ENCODE peak calls at places on chromosomes 12 and 14, in six cellular contexts. One of them, this sample, is unnamed.

GRCh38 chr12:64404470-64405446 is 566 bp downstream of the XPOT start:
- DNase-seq in GM23248: peak
- DNase-seq in GM12878: no peak
- DNase-seq in IMR-90: peak
- DNase-seq in neural progenitor cell: no peak
- DNase-seq in OCI-LY7: peak
- DNase-seq in this sample: peak

GRCh38 chr12:131720921-131721320 is 10.0 kb downstream of the SFSWAP start:
- DNase-seq in GM23248: peak
- DNase-seq in GM12878: no peak
- DNase-seq in IMR-90: no peak
- DNase-seq in neural progenitor cell: no peak
- DNase-seq in OCI-LY7: no peak
- DNase-seq in this sample: no peak

GRCh38 chr12:89707992-89708792 is 446 bp downstream of the ATP2B1 start:
- DNase-seq in GM23248: peak
- DNase-seq in GM12878: no peak
- DNase-seq in IMR-90: peak
- DNase-seq in neural progenitor cell: peak
- DNase-seq in OCI-LY7: peak
- DNase-seq in this sample: peak

GRCh38 chr14:76784881-76785280 is 23.6 kb downstream of the VASH1 start:
- DNase-seq in GM23248: peak
- DNase-seq in GM12878: no peak
- DNase-seq in IMR-90: peak
- DNase-seq in neural progenitor cell: peak
- DNase-seq in OCI-LY7: peak
- DNase-seq in this sample: peak

GRCh38 chr12:105400227-105400626 is 69.7 kb downstream of the C12orf75 start:
- DNase-seq in GM23248: no peak
- DNase-seq in GM12878: no peak
- DNase-seq in IMR-90: no peak
- DNase-seq in neural progenitor cell: no peak
- DNase-seq in OCI-LY7: no peak
- DNase-seq in this sample: no peak

GRCh38 chr12:122064034-122064777 is 14.3 kb upstream of the MLXIP start:
- DNase-seq in GM23248: peak
- DNase-seq in GM12878: peak
- DNase-seq in IMR-90: peak
- DNase-seq in neural progenitor cell: peak
- DNase-seq in OCI-LY7: peak
- DNase-seq in this sample: peak

GRCh38 chr14:100393906-100394732 is 71.0 kb downstream of the SLC25A47 start:
- DNase-seq in GM23248: no peak
- DNase-seq in GM12878: no peak
- DNase-seq in IMR-90: no peak
- DNase-seq in neural progenitor cell: no peak
- DNase-seq in OCI-LY7: no peak
- DNase-seq in this sample: no peak

GRCh38 chr14:92122351-92122677 is 545 bp downstream of the CPSF2 start:
- DNase-seq in GM23248: peak
- DNase-seq in GM12878: no peak
- DNase-seq in IMR-90: peak
- DNase-seq in neural progenitor cell: peak
- DNase-seq in OCI-LY7: peak
- DNase-seq in this sample: peak

GRCh38 chr14:52840916-52841315 is 49.5 kb upstream of the GNPNAT1 start:
- DNase-seq in GM23248: peak
- DNase-seq in GM12878: no peak
- DNase-seq in IMR-90: peak
- DNase-seq in neural progenitor cell: no peak
- DNase-seq in OCI-LY7: no peak
- DNase-seq in this sample: no peak

GRCh38 chr12:118430516-118430915 is 54.2 kb downstream of the SUDS3 start:
- DNase-seq in GM23248: peak
- DNase-seq in GM12878: no peak
- DNase-seq in IMR-90: no peak
- DNase-seq in neural progenitor cell: no peak
- DNase-seq in OCI-LY7: no peak
- DNase-seq in this sample: no peak

GRCh38 chr14:26597136-26598080 is at the start of gene NOVA1:
- DNase-seq in GM23248: peak
- DNase-seq in GM12878: no peak
- DNase-seq in IMR-90: no peak
- DNase-seq in neural progenitor cell: peak
- DNase-seq in OCI-LY7: no peak
- DNase-seq in this sample: no peak

GRCh38 chr12:12018454-12018853 is 52.3 kb upstream of the BCL2L14 start:
- DNase-seq in GM23248: peak
- DNase-seq in GM12878: no peak
- DNase-seq in IMR-90: peak
- DNase-seq in neural progenitor cell: no peak
- DNase-seq in OCI-LY7: no peak
- DNase-seq in this sample: no peak

GRCh38 chr12:92863255-92863654 is 65.8 kb downstream of the EEA1 start:
- DNase-seq in GM23248: no peak
- DNase-seq in GM12878: no peak
- DNase-seq in IMR-90: no peak
- DNase-seq in neural progenitor cell: no peak
- DNase-seq in OCI-LY7: peak
- DNase-seq in this sample: no peak

GRCh38 chr12:104490850-104491249 is 34.1 kb downstream of the CHST11 start:
- DNase-seq in GM23248: no peak
- DNase-seq in GM12878: no peak
- DNase-seq in IMR-90: no peak
- DNase-seq in neural progenitor cell: no peak
- DNase-seq in OCI-LY7: peak
- DNase-seq in this sample: no peak

GRCh38 chr12:5438671-5439200 is 6.8 kb downstream of the NTF3 start:
- DNase-seq in GM23248: peak
- DNase-seq in GM12878: no peak
- DNase-seq in IMR-90: no peak
- DNase-seq in neural progenitor cell: no peak
- DNase-seq in OCI-LY7: no peak
- DNase-seq in this sample: no peak

GRCh38 chr14:100965296-100965695 is 61.8 kb upstream of the RTL1 start:
- DNase-seq in GM23248: no peak
- DNase-seq in GM12878: no peak
- DNase-seq in IMR-90: no peak
- DNase-seq in neural progenitor cell: no peak
- DNase-seq in OCI-LY7: no peak
- DNase-seq in this sample: no peak

GRCh38 chr12:4148418-4149056 is 125.0 kb upstream of the CCND2 start:
- DNase-seq in GM23248: no peak
- DNase-seq in GM12878: peak
- DNase-seq in IMR-90: no peak
- DNase-seq in neural progenitor cell: no peak
- DNase-seq in OCI-LY7: peak
- DNase-seq in this sample: peak

GRCh38 chr14:76792422-76792821 is 20.3 kb downstream of the ANGEL1 start:
- DNase-seq in GM23248: no peak
- DNase-seq in GM12878: no peak
- DNase-seq in IMR-90: no peak
- DNase-seq in neural progenitor cell: no peak
- DNase-seq in OCI-LY7: no peak
- DNase-seq in this sample: no peak

GRCh38 chr12:104704224-104704623 is 247.5 kb downstream of the CHST11 start:
- DNase-seq in GM23248: no peak
- DNase-seq in GM12878: no peak
- DNase-seq in IMR-90: no peak
- DNase-seq in neural progenitor cell: no peak
- DNase-seq in OCI-LY7: no peak
- DNase-seq in this sample: no peak

GRCh38 chr12:67460388-67460787 is 188.2 kb upstream of the DYRK2 start:
- DNase-seq in GM23248: no peak
- DNase-seq in GM12878: no peak
- DNase-seq in IMR-90: no peak
- DNase-seq in neural progenitor cell: no peak
- DNase-seq in OCI-LY7: no peak
- DNase-seq in this sample: no peak

GRCh38 chr12:630656-631632 is 32.3 kb downstream of the NINJ2 start:
- DNase-seq in GM23248: no peak
- DNase-seq in GM12878: no peak
- DNase-seq in IMR-90: no peak
- DNase-seq in neural progenitor cell: peak
- DNase-seq in OCI-LY7: no peak
- DNase-seq in this sample: peak

GRCh38 chr12:12443482-12443881 is 86.6 kb downstream of the BORCS5 start:
- DNase-seq in GM23248: no peak
- DNase-seq in GM12878: no peak
- DNase-seq in IMR-90: no peak
- DNase-seq in neural progenitor cell: no peak
- DNase-seq in OCI-LY7: no peak
- DNase-seq in this sample: no peak

GRCh38 chr12:23887055-23887835 is 62.2 kb downstream of the SOX5 start:
- DNase-seq in GM23248: no peak
- DNase-seq in GM12878: no peak
- DNase-seq in IMR-90: no peak
- DNase-seq in neural progenitor cell: no peak
- DNase-seq in OCI-LY7: no peak
- DNase-seq in this sample: no peak

GRCh38 chr14:72608391-72609204 is 285.3 kb downstream of the DPF3 start:
- DNase-seq in GM23248: peak
- DNase-seq in GM12878: no peak
- DNase-seq in IMR-90: peak
- DNase-seq in neural progenitor cell: no peak
- DNase-seq in OCI-LY7: no peak
- DNase-seq in this sample: no peak

DNA sequence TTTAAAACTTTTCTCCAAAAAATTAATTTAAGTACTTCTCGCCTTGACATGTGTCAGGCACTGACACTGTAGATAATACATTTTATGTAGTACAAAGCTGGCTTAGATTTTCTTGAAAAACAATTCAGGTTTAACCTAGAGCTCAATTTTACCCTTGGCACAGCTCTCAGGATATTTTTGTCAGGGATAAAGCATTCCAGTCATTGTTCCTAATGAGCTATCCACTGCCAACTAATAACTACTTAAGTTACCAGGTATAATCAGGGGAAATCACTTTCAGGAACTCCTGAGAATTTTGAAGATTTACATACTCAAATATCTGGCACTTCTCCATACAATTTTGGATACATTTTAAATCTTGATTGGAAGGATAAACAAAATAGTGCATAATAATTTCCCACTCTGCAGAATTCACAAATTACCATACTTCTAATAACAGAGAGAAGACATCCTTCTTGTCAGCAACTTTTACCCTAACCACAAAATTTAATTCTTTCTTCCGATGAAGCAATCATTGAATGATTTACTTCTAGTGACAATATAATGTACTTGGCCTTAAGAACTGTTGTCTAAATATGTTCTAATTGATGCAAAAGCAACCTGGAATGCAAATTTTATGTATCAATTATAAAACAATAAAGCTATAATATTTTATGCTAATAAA is 4.8 kb downstream of the RASSF9 start:
- DNase-seq in GM23248: no peak
- DNase-seq in GM12878: no peak
- DNase-seq in IMR-90: no peak
- DNase-seq in neural progenitor cell: no peak
- DNase-seq in OCI-LY7: no peak
- DNase-seq in this sample: no peak
- H3K4me2 ChIP-seq in GM23248: peak
- H3K4me2 ChIP-seq in GM12878: no peak
- H3K4me2 ChIP-seq in IMR-90: no peak
- H3K4me2 ChIP-seq in neural progenitor cell: no peak
- H3K4me2 ChIP-seq in OCI-LY7: no peak
- H3K4me2 ChIP-seq in this sample: no peak

GRCh38 chr12:6817056-6817455 is 4.6 kb upstream of the GPR162 start:
- DNase-seq in GM23248: no peak
- DNase-seq in GM12878: no peak
- DNase-seq in IMR-90: no peak
- DNase-seq in neural progenitor cell: no peak
- DNase-seq in OCI-LY7: no peak
- DNase-seq in this sample: no peak

GRCh38 chr12:6819069-6820030 is 2.3 kb upstream of the GPR162 start:
- DNase-seq in GM23248: no peak
- DNase-seq in GM12878: no peak
- DNase-seq in IMR-90: no peak
- DNase-seq in neural progenitor cell: no peak
- DNase-seq in OCI-LY7: no peak
- DNase-seq in this sample: no peak

GRCh38 chr12:6820171-6820570 is 1.4 kb upstream of the GPR162 start:
- DNase-seq in GM23248: no peak
- DNase-seq in GM12878: no peak
- DNase-seq in IMR-90: no peak
- DNase-seq in neural progenitor cell: peak
- DNase-seq in OCI-LY7: no peak
- DNase-seq in this sample: no peak

GRCh38 chr12:6817662-6818157 is 3.9 kb upstream of the GPR162 start:
- DNase-seq in GM23248: no peak
- DNase-seq in GM12878: no peak
- DNase-seq in IMR-90: no peak
- DNase-seq in neural progenitor cell: no peak
- DNase-seq in OCI-LY7: no peak
- DNase-seq in this sample: no peak

GRCh38 chr12:6818246-6819006 is 3.2 kb upstream of the GPR162 start:
- DNase-seq in GM23248: no peak
- DNase-seq in GM12878: no peak
- DNase-seq in IMR-90: no peak
- DNase-seq in neural progenitor cell: peak
- DNase-seq in OCI-LY7: no peak
- DNase-seq in this sample: no peak
- H3K4me3 ChIP-seq in GM23248: no peak
- H3K4me3 ChIP-seq in GM12878: no peak
- H3K4me3 ChIP-seq in IMR-90: no peak
- H3K4me3 ChIP-seq in neural progenitor cell: no peak
- H3K4me3 ChIP-seq in OCI-LY7: no peak
- H3K4me3 ChIP-seq in this sample: no peak

GRCh38 chr14:49897965-49898364 is 5.1 kb downstream of the ARF6 start:
- DNase-seq in GM23248: no peak
- DNase-seq in GM12878: no peak
- DNase-seq in IMR-90: no peak
- DNase-seq in neural progenitor cell: no peak
- DNase-seq in OCI-LY7: no peak
- DNase-seq in this sample: no peak

GRCh38 chr14:49900973-49901372 is 8.1 kb downstream of the ARF6 start:
- DNase-seq in GM23248: no peak
- DNase-seq in GM12878: no peak
- DNase-seq in IMR-90: no peak
- DNase-seq in neural progenitor cell: no peak
- DNase-seq in OCI-LY7: no peak
- DNase-seq in this sample: no peak

GRCh38 chr14:49897414-49897813 is 4.5 kb downstream of the ARF6 start:
- DNase-seq in GM23248: no peak
- DNase-seq in GM12878: no peak
- DNase-seq in IMR-90: no peak
- DNase-seq in neural progenitor cell: no peak
- DNase-seq in OCI-LY7: no peak
- DNase-seq in this sample: no peak

GRCh38 chr14:49896956-49897355 is 4.1 kb downstream of the ARF6 start:
- DNase-seq in GM23248: no peak
- DNase-seq in GM12878: no peak
- DNase-seq in IMR-90: no peak
- DNase-seq in neural progenitor cell: no peak
- DNase-seq in OCI-LY7: no peak
- DNase-seq in this sample: no peak

GRCh38 chr14:49898485-49898884 is 5.6 kb downstream of the ARF6 start:
- DNase-seq in GM23248: no peak
- DNase-seq in GM12878: no peak
- DNase-seq in IMR-90: no peak
- DNase-seq in neural progenitor cell: no peak
- DNase-seq in OCI-LY7: no peak
- DNase-seq in this sample: no peak
- H3K4me2 ChIP-seq in GM23248: peak
- H3K4me2 ChIP-seq in GM12878: peak
- H3K4me2 ChIP-seq in IMR-90: no peak
- H3K4me2 ChIP-seq in neural progenitor cell: no peak
- H3K4me2 ChIP-seq in OCI-LY7: peak
- H3K4me2 ChIP-seq in this sample: no peak

GRCh38 chr12:57888407-57889157 is 42.1 kb upstream of the CTDSP2 start:
- DNase-seq in GM23248: peak
- DNase-seq in GM12878: no peak
- DNase-seq in IMR-90: peak
- DNase-seq in neural progenitor cell: peak
- DNase-seq in OCI-LY7: peak
- DNase-seq in this sample: peak
- H3K4me3 ChIP-seq in GM23248: peak
- H3K4me3 ChIP-seq in GM12878: no peak
- H3K4me3 ChIP-seq in IMR-90: peak
- H3K4me3 ChIP-seq in neural progenitor cell: no peak
- H3K4me3 ChIP-seq in OCI-LY7: no peak
- H3K4me3 ChIP-seq in this sample: no peak

This sample was measured in MM.1S.